ENCODE peak calls at places on chromosomes 1 and 21, in ten cellular contexts. T is lower lobe of right lung, D is psoas muscle, C is mesenchymal stem cell, A is hepatocyte, H is mammary epithelial cell, M is A549, N is dorsolateral prefrontal cortex, S is left ventricle myocardium inferior, Y is adrenal gland. U is an unnamed sample.
A peak's percentile ranks its signal among the peaks of the same experiment; 100 is the strongest.

GRCh38 chr1:54929700-54930099 is 42.7 kb upstream of the DHCR24 start:
- DNase-seq in T (no peak), A (no peak), D (no peak), Y (no peak), S (no peak), C (no peak), M (no peak), H (no peak), N (no peak), U (no peak)

GRCh38 chr1:74733616-74734484 is 898 bp downstream of the TYW3 start:
- DNase-seq in H (peak; percentile 57), D (no peak), A (no peak), M (peak; percentile 73), N (no peak), Y (peak; percentile 24), S (no peak), T (no peak), C (peak; percentile 72), U (peak; percentile 23)

GRCh38 chr1:202811296-202812175 is 782 bp downstream of the PCAT6 start:
- DNase-seq in M (peak; percentile 14), H (peak; percentile 25), S (peak; percentile 27), T (no peak), C (peak; percentile 22), Y (peak; percentile 27), D (peak; percentile 27), N (no peak), A (peak; percentile 54), U (peak; percentile 82)

GRCh38 chr1:162094271-162094670 is 24.8 kb downstream of the NOS1AP start:
- DNase-seq in M (no peak), A (no peak), T (no peak), Y (no peak), S (no peak), C (peak; percentile 79), N (no peak), D (no peak), H (peak; percentile 36), U (no peak)

GRCh38 chr1:240906477-240906876 is 294.5 kb upstream of the GREM2 start:
- DNase-seq in A (peak; percentile 52), N (no peak), Y (peak; percentile 24), S (no peak), M (no peak), C (no peak), T (no peak), H (no peak), D (no peak), U (no peak)

GRCh38 chr1:82455342-82455741 is 654.6 kb downstream of the ADGRL2 start:
- DNase-seq in D (no peak), S (no peak), N (no peak), A (no peak), Y (no peak), H (no peak), C (no peak), T (no peak), M (no peak), U (no peak)

GRCh38 chr1:191255354-191256057 is 777.8 kb upstream of the BRINP3 start:
- DNase-seq in H (no peak), M (no peak), A (no peak), N (no peak), S (no peak), C (no peak), Y (no peak), T (no peak), D (no peak), U (no peak)

GRCh38 chr1:109399326-109399957 is 1.7 kb upstream of the SORT1 start:
- DNase-seq in A (peak; percentile 79), N (no peak), H (peak; percentile 52), S (no peak), Y (no peak), M (peak; percentile 51), D (no peak), C (peak; percentile 68), T (no peak), U (peak; percentile 10)

GRCh38 chr1:227909188-227909587 is 38.5 kb downstream of the WNT9A start:
- DNase-seq in T (no peak), Y (no peak), N (no peak), A (no peak), H (no peak), C (no peak), M (no peak), D (no peak), S (no peak), U (peak; percentile 1)

GRCh38 chr1:227910506-227910905 is 37.2 kb downstream of the WNT9A start:
- DNase-seq in A (no peak), C (no peak), H (no peak), D (no peak), S (no peak), Y (no peak), M (no peak), N (no peak), T (no peak), U (peak; percentile 76)

GRCh38 chr1:227913446-227913968 is 34.2 kb downstream of the WNT9A start:
- DNase-seq in T (no peak), M (no peak), D (no peak), S (no peak), C (no peak), A (no peak), H (no peak), N (no peak), Y (no peak), U (peak; percentile 50)

GRCh38 chr1:227913969-227914791 is 33.6 kb downstream of the WNT9A start:
- DNase-seq in H (no peak), M (no peak), S (no peak), N (no peak), D (no peak), T (no peak), C (no peak), Y (no peak), A (no peak), U (peak; percentile 75)

DNA sequence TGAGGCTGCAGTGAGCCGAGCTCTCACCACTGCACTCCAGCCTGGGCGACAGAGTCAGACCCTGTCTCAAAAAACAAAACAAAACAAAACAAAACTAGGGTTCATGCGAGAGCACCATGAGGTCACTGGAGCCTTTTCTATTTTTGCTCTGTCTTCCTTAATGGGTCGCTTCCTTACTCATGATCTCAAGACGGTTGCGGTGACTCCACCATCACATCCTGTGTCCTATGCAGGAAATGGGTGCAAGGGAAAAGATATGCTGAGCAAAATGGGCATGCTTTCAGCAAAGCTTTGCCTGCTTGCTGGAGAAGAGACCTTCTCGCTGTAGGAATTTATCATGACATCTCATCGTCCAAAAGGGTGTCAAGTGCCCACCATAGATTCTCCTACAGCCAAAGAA is 36.4 kb downstream of the WNT9A start:
- DNase-seq in A (no peak), S (no peak), N (no peak), D (no peak), H (no peak), Y (no peak), T (no peak), M (no peak), C (no peak), U (peak; percentile 66)
- H3K27ac ChIP-seq in A (no peak overlapping the region), S (no peak overlapping the region), N (no peak overlapping the region), D (no peak overlapping the region), H (no peak overlapping the region), Y (no peak overlapping the region), T (no peak overlapping the region), M (no peak overlapping the region), C (no peak overlapping the region), U (no peak overlapping the region)

DNA sequence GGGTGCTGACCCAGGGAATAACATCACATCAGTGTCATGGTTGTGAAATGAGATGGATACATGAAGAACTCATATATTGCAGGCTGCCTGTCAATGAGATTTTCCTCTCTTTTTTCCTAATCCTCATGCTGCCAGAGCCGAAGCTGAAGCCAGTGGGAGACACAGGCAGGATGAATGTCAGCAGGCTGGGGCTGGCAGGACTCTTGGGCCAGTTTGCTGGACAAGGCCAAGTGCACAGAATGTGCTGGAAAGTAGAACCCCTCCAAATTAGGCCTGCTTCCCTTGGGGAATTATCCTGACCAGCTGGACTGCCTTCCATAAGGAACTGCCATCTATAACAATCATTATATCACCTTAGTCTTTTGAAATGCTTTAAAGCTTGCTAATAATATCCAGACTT is 31.4 kb downstream of the SLC44A3 start:
- DNase-seq in D (no peak), C (no peak), M (no peak), A (no peak), S (no peak), T (no peak), H (no peak), N (no peak), Y (no peak), U (no peak)
- H3K27ac ChIP-seq in D (no peak overlapping the region), C (no peak overlapping the region), M (no peak overlapping the region), A (no peak overlapping the region), S (peak overlapping the region; percentile 49), T (no peak overlapping the region), H (no peak overlapping the region), N (peak overlapping the region; percentile 55), Y (no peak overlapping the region), U (no peak overlapping the region)

GRCh38 chr1:19407494-19408096 is 77.7 kb downstream of the CAPZB start:
- DNase-seq in H (no peak), A (no peak), S (no peak), N (no peak), C (no peak), T (no peak), Y (no peak), D (no peak), M (no peak), U (no peak)

GRCh38 chr1:19409477-19410086 is 75.8 kb downstream of the CAPZB start:
- DNase-seq in A (no peak), Y (no peak), D (no peak), M (no peak), C (no peak), N (no peak), S (no peak), T (no peak), H (no peak), U (no peak)

GRCh38 chr1:19411612-19412011 is 73.7 kb downstream of the CAPZB start:
- DNase-seq in H (no peak), D (no peak), A (no peak), C (no peak), M (no peak), N (no peak), S (no peak), T (no peak), Y (no peak), U (no peak)

GRCh38 chr1:19412654-19413053 is 72.7 kb downstream of the CAPZB start:
- DNase-seq in M (no peak), A (no peak), Y (no peak), S (no peak), H (no peak), D (no peak), C (no peak), T (no peak), N (no peak), U (no peak)

GRCh38 chr1:19410393-19410792 is 74.9 kb downstream of the CAPZB start:
- DNase-seq in Y (no peak), M (no peak), N (no peak), C (no peak), H (no peak), A (no peak), S (no peak), T (no peak), D (no peak), U (no peak)
- H3K27ac ChIP-seq in Y (no peak overlapping the region), M (no peak overlapping the region), N (no peak overlapping the region), C (no peak overlapping the region), H (no peak overlapping the region), A (no peak overlapping the region), S (no peak overlapping the region), T (no peak overlapping the region), D (no peak overlapping the region), U (no peak overlapping the region)

DNA sequence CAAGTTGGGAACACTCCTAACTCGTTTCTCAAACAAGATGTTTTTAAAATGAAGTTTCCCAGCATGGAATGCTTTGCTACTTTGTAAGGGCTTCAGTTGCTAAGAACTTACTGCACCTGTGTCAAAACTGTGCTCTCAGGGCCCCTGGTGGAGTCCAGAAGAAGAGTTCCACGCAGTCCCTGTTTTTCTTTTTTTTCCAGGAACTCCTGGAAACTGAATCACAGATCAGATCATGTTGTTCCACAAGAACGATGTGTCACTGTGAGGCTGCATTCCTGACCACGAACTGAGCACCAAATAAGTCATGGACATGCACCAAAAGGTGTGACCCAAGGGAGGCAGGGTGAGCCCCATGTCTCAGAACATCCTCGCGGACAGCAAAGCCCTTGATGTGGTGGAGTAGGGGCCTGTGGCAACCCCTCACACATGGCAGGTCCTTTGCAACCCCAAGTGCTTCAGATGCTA is 257.2 kb downstream of the KCNJ6 start:
- DNase-seq in D (peak; percentile 38), M (peak; percentile 79), C (peak; percentile 74), T (no peak), H (peak; percentile 87), Y (peak; percentile 46), N (no peak), A (peak; percentile 58), S (no peak), U (peak; percentile 96)
- H3K27ac ChIP-seq in D (no peak overlapping the region), M (peak overlapping the region; percentile 75), C (peak overlapping the region; percentile 65), T (peak overlapping the region; percentile 67), H (no peak overlapping the region), Y (no peak overlapping the region), N (peak overlapping the region; percentile 75), A (peak overlapping the region; percentile 31), S (peak overlapping the region; percentile 48), U (no peak overlapping the region)

U was measured in osteoblast.